ENCODE peak calls at places on chromosomes 1 and 21, in ten cellular contexts. R is NCI-H524; C is BJ; N is osteocyte; W is stimulated activated CD4-positive, alpha-beta T cell treated with anti-CD3 and anti-CD28 coated beads, Interleukin-4, amount 100 ng/mL, for 4 hours; V is HepG2; I is immature natural killer cell; P is stimulated activated CD8-positive, alpha-beta memory T cell treated with anti-CD3 and anti-CD28 coated beads, Interleukin-7, amount 100 ng/mL, for 1 hour; T is nephron progenitor cell; S is stimulated activated naive B cell treated with anti-CD40 and anti-IgM and Interleukin-4, amounts not matched to agents 10 μg/mL and 1 μg/mL and 100 μg/mL, for 72 hours. F is an unnamed sample.
A peak's percentile ranks its signal among the peaks of the same experiment; 100 is the strongest.

GRCh38 chr1:41498809-41499208 is 14.3 kb upstream of the EDN2 start:
- DNase-seq in P (no peak), V (no peak), R (no peak), N (no peak), T (no peak), W (no peak), C (no peak), I (no peak), S (no peak), F (no peak)

GRCh38 chr1:229882621-229883020 is 184.4 kb upstream of the GALNT2 start:
- DNase-seq in N (peak; percentile 63), W (no peak), V (no peak), T (no peak), S (no peak), C (no peak), I (no peak), P (no peak), R (no peak), F (peak; percentile 16)

GRCh38 chr1:42613803-42614131 is 44.5 kb upstream of the PPIH start:
- DNase-seq in P (no peak), C (no peak), R (no peak), I (no peak), V (no peak), N (no peak), T (no peak), S (no peak), W (no peak), F (no peak)

GRCh38 chr1:44592208-44593145 is 81.8 kb downstream of the TMEM53 start:
- DNase-seq in P (no peak), V (no peak), T (no peak), C (no peak), I (no peak), W (no peak), N (no peak), R (no peak), S (no peak), F (peak; percentile 79)

GRCh38 chr21:36377391-36377842 is 7.8 kb upstream of the CHAF1B start:
- DNase-seq in T (no peak), W (no peak), V (no peak), I (no peak), S (no peak), N (no peak), C (no peak), R (no peak), P (no peak), F (no peak)

GRCh38 chr1:116764466-116764896 is 10.3 kb downstream of the CD2 start:
- DNase-seq in R (no peak), C (no peak), T (no peak), S (no peak), P (no peak), V (no peak), I (peak; percentile 40), W (peak; percentile 51), N (no peak), F (no peak)

GRCh38 chr1:201218409-201218808 is 27.8 kb downstream of the IGFN1 start:
- DNase-seq in S (no peak), P (no peak), W (no peak), N (peak; percentile 73), T (no peak), C (no peak), I (no peak), V (no peak), R (no peak), F (no peak)

GRCh38 chr1:186722711-186723309 is 42.6 kb upstream of the PTGS2 start:
- DNase-seq in N (no peak), V (peak; percentile 37), S (no peak), R (peak; percentile 7), P (no peak), T (peak; percentile 9), C (no peak), I (no peak), W (no peak), F (peak; percentile 30)

GRCh38 chr1:41672173-41672572 is 187.7 kb upstream of the EDN2 start:
- DNase-seq in R (no peak), V (no peak), T (no peak), C (peak; percentile 37), S (no peak), I (no peak), P (no peak), W (no peak), N (no peak), F (no peak)

F was measured in H7.